ENCODE peak calls at places on chromosome 6, in eight cellular contexts. One of them, this sample, is unnamed.

GRCh38 chr6:39188577-39188976 is 40.7 kb downstream of the KCNK5 start:
- DNase-seq in lung: no peak
- DNase-seq in left ventricle myocardium inferior: no peak
- DNase-seq in IMR-90: no peak
- DNase-seq in heart right ventricle: no peak
- DNase-seq in Peyer's patch: no peak
- DNase-seq in PC-9: no peak
- DNase-seq in neural progenitor cell: no peak
- DNase-seq in this sample: no peak

GRCh38 chr6:83884523-83884922 is 25.0 kb downstream of the CYB5R4 start:
- DNase-seq in PC-9: peak; percentile 59
- DNase-seq in lung: no peak
- DNase-seq in heart right ventricle: no peak
- DNase-seq in Peyer's patch: no peak
- DNase-seq in neural progenitor cell: peak; percentile 47
- DNase-seq in left ventricle myocardium inferior: no peak
- DNase-seq in IMR-90: peak; percentile 58
- DNase-seq in this sample: peak; percentile 65

GRCh38 chr6:45710304-45710821 is 305.3 kb downstream of the CLIC5 start:
- DNase-seq in neural progenitor cell: no peak
- DNase-seq in Peyer's patch: peak; percentile 45
- DNase-seq in PC-9: peak; percentile 83
- DNase-seq in IMR-90: peak; percentile 23
- DNase-seq in heart right ventricle: no peak
- DNase-seq in lung: no peak
- DNase-seq in left ventricle myocardium inferior: no peak
- DNase-seq in this sample: no peak

GRCh38 chr6:26272171-26272631 is 92.8 kb upstream of the BTN3A2 start:
- DNase-seq in lung: no peak
- DNase-seq in neural progenitor cell: peak; percentile 74
- DNase-seq in heart right ventricle: peak; percentile 48
- DNase-seq in PC-9: no peak
- DNase-seq in left ventricle myocardium inferior: peak; percentile 20
- DNase-seq in Peyer's patch: peak; percentile 66
- DNase-seq in IMR-90: no peak
- DNase-seq in this sample: peak; percentile 68

GRCh38 chr6:144317736-144318135 is 32.6 kb downstream of the UTRN start:
- DNase-seq in Peyer's patch: no peak
- DNase-seq in heart right ventricle: no peak
- DNase-seq in left ventricle myocardium inferior: no peak
- DNase-seq in neural progenitor cell: no peak
- DNase-seq in lung: no peak
- DNase-seq in PC-9: no peak
- DNase-seq in IMR-90: peak; percentile 41
- DNase-seq in this sample: peak; percentile 6

GRCh38 chr6:150069707-150070106 is 786 bp upstream of the ULBP3 start:
- DNase-seq in neural progenitor cell: peak; percentile 28
- DNase-seq in heart right ventricle: no peak
- DNase-seq in left ventricle myocardium inferior: no peak
- DNase-seq in PC-9: no peak
- DNase-seq in IMR-90: no peak
- DNase-seq in Peyer's patch: no peak
- DNase-seq in lung: no peak
- DNase-seq in this sample: no peak

GRCh38 chr6:167495506-167496391 is 170.9 kb downstream of the TTLL2 start:
- DNase-seq in left ventricle myocardium inferior: no peak
- DNase-seq in neural progenitor cell: peak; percentile 33
- DNase-seq in PC-9: no peak
- DNase-seq in lung: no peak
- DNase-seq in Peyer's patch: no peak
- DNase-seq in IMR-90: no peak
- DNase-seq in heart right ventricle: no peak
- DNase-seq in this sample: peak; percentile 67

GRCh38 chr6:31272856-31273626 is 1.1 kb upstream of the HLA-C start:
- DNase-seq in lung: no peak
- DNase-seq in left ventricle myocardium inferior: no peak
- DNase-seq in neural progenitor cell: peak; percentile 22
- DNase-seq in Peyer's patch: peak; percentile 62
- DNase-seq in heart right ventricle: no peak
- DNase-seq in IMR-90: no peak
- DNase-seq in PC-9: no peak
- DNase-seq in this sample: no peak

GRCh38 chr6:37127961-37128862 is 41.7 kb upstream of the PIM1 start:
- DNase-seq in Peyer's patch: no peak
- DNase-seq in neural progenitor cell: no peak
- DNase-seq in PC-9: peak; percentile 81
- DNase-seq in left ventricle myocardium inferior: peak; percentile 42
- DNase-seq in lung: no peak
- DNase-seq in heart right ventricle: no peak
- DNase-seq in IMR-90: peak; percentile 74
- DNase-seq in this sample: no peak

GRCh38 chr6:166237611-166238010 is 70.0 kb upstream of the TBXT start:
- DNase-seq in PC-9: no peak
- DNase-seq in lung: no peak
- DNase-seq in left ventricle myocardium inferior: no peak
- DNase-seq in Peyer's patch: no peak
- DNase-seq in IMR-90: no peak
- DNase-seq in heart right ventricle: no peak
- DNase-seq in neural progenitor cell: no peak
- DNase-seq in this sample: no peak

GRCh38 chr6:21157186-21157929 is 436.2 kb upstream of the SOX4 start:
- DNase-seq in PC-9: no peak
- DNase-seq in left ventricle myocardium inferior: no peak
- DNase-seq in lung: no peak
- DNase-seq in Peyer's patch: no peak
- DNase-seq in heart right ventricle: no peak
- DNase-seq in neural progenitor cell: no peak
- DNase-seq in IMR-90: no peak
- DNase-seq in this sample: no peak

GRCh38 chr6:75201901-75202672 is 3.8 kb downstream of the COL12A1 start:
- DNase-seq in IMR-90: peak; percentile 30
- DNase-seq in left ventricle myocardium inferior: peak; percentile 40
- DNase-seq in PC-9: no peak
- DNase-seq in lung: no peak
- DNase-seq in neural progenitor cell: peak; percentile 74
- DNase-seq in heart right ventricle: peak; percentile 44
- DNase-seq in Peyer's patch: no peak
- DNase-seq in this sample: no peak

GRCh38 chr6:115717062-115717461 is 343.6 kb downstream of the FRK start:
- DNase-seq in IMR-90: no peak
- DNase-seq in lung: no peak
- DNase-seq in neural progenitor cell: no peak
- DNase-seq in left ventricle myocardium inferior: no peak
- DNase-seq in heart right ventricle: no peak
- DNase-seq in Peyer's patch: no peak
- DNase-seq in PC-9: no peak
- DNase-seq in this sample: no peak

GRCh38 chr6:40789143-40789764 is 202.1 kb upstream of the LRFN2 start:
- DNase-seq in left ventricle myocardium inferior: no peak
- DNase-seq in IMR-90: no peak
- DNase-seq in heart right ventricle: no peak
- DNase-seq in PC-9: no peak
- DNase-seq in neural progenitor cell: no peak
- DNase-seq in Peyer's patch: no peak
- DNase-seq in lung: no peak
- DNase-seq in this sample: no peak

GRCh38 chr6:4185419-4185818 is 50.0 kb upstream of the ECI2 start:
- DNase-seq in neural progenitor cell: no peak
- DNase-seq in IMR-90: no peak
- DNase-seq in Peyer's patch: no peak
- DNase-seq in PC-9: no peak
- DNase-seq in left ventricle myocardium inferior: no peak
- DNase-seq in lung: no peak
- DNase-seq in heart right ventricle: no peak
- DNase-seq in this sample: no peak

GRCh38 chr6:215335-216034 is 76.8 kb upstream of the DUSP22 start:
- DNase-seq in left ventricle myocardium inferior: no peak
- DNase-seq in IMR-90: peak; percentile 39
- DNase-seq in lung: peak; percentile 48
- DNase-seq in Peyer's patch: no peak
- DNase-seq in heart right ventricle: no peak
- DNase-seq in neural progenitor cell: no peak
- DNase-seq in PC-9: peak; percentile 74
- DNase-seq in this sample: no peak

DNA sequence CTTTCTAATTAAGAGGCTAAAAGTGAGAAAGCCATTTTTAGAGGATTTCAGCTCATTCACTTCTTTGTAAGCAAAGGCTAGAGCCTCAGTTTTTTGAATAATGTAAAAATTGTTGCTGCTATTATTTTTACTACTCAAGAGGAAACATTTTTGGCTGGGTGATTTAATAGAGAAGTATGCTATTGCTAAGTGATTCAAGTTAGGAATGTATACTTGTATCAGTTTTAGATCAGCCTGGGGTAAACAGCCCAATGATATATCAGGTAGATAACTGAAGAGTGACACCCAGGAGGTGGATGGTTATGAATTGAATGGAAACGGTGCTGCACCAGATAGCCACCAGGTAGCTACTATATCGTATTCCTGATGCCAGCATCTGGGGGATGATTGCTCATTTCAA is 9.2 kb downstream of the QKI start:
- DNase-seq in neural progenitor cell: no peak
- DNase-seq in heart right ventricle: no peak
- DNase-seq in PC-9: no peak
- DNase-seq in Peyer's patch: no peak
- DNase-seq in left ventricle myocardium inferior: no peak
- DNase-seq in IMR-90: peak; percentile 31
- DNase-seq in lung: no peak
- DNase-seq in this sample: no peak
- H3K4me1 ChIP-seq in neural progenitor cell: peaks cover 53% of the 10 kb centered on the region
- H3K4me1 ChIP-seq in heart right ventricle: peaks cover 84% of the 10 kb centered on the region
- H3K4me1 ChIP-seq in PC-9: peaks cover 33% of the 10 kb centered on the region
- H3K4me1 ChIP-seq in Peyer's patch: peaks cover 4% of the 10 kb centered on the region
- H3K4me1 ChIP-seq in left ventricle myocardium inferior: peaks cover 99% of the 10 kb centered on the region
- H3K4me1 ChIP-seq in IMR-90: peaks cover 10% of the 10 kb centered on the region
- H3K4me1 ChIP-seq in lung: peaks cover 7% of the 10 kb centered on the region
- H3K4me1 ChIP-seq in this sample: peaks cover 23% of the 10 kb centered on the region

GRCh38 chr6:104699598-104700329 is 160.0 kb downstream of the HACE1 start:
- DNase-seq in PC-9: no peak
- DNase-seq in heart right ventricle: no peak
- DNase-seq in IMR-90: no peak
- DNase-seq in neural progenitor cell: no peak
- DNase-seq in Peyer's patch: no peak
- DNase-seq in left ventricle myocardium inferior: no peak
- DNase-seq in lung: no peak
- DNase-seq in this sample: no peak

GRCh38 chr6:104700371-104701185 is 159.1 kb downstream of the HACE1 start:
- DNase-seq in left ventricle myocardium inferior: no peak
- DNase-seq in lung: no peak
- DNase-seq in heart right ventricle: no peak
- DNase-seq in IMR-90: no peak
- DNase-seq in Peyer's patch: no peak
- DNase-seq in neural progenitor cell: peak; percentile 16
- DNase-seq in PC-9: no peak
- DNase-seq in this sample: no peak

GRCh38 chr6:104705095-104705707 is 154.5 kb downstream of the HACE1 start:
- DNase-seq in heart right ventricle: no peak
- DNase-seq in left ventricle myocardium inferior: peak; percentile 22
- DNase-seq in PC-9: peak; percentile 39
- DNase-seq in lung: no peak
- DNase-seq in IMR-90: peak; percentile 64
- DNase-seq in Peyer's patch: peak; percentile 28
- DNase-seq in neural progenitor cell: no peak
- DNase-seq in this sample: no peak

GRCh38 chr6:104704191-104704590 is 155.5 kb downstream of the HACE1 start:
- DNase-seq in PC-9: no peak
- DNase-seq in left ventricle myocardium inferior: no peak
- DNase-seq in IMR-90: no peak
- DNase-seq in Peyer's patch: no peak
- DNase-seq in neural progenitor cell: no peak
- DNase-seq in heart right ventricle: no peak
- DNase-seq in lung: no peak
- DNase-seq in this sample: no peak

DNA sequence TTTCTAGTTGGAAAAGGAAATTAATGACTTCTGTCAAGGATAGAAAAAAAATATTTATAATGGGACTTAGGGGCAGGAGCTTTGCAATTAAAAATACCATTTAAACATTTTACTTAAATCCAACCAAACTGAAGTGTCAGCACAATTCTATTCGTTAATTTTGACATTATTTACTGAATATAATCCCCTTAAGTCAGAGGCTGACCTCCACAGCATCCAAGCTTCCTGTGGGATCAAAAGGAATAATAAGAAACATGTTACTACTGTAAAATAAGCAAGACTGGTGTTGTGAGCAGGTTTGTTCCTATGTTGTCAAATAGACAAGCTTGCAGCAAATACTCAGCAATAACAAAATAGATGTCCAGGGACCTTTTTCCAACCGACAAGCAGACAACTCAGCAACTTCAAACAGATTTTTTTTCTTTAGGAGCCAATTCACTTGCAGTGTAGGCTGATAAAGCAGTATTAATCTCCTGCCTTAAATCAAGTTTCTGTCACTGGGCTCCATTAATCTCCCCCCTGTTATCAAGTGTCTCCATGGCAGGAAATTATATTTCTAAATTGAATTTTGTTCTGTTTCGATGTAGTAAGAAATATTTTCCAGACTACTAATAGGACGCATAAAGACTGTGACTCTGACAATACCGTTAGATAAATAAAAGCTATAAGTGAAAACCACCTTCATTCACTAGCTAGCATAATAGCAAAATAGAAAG is 157.4 kb downstream of the HACE1 start:
- DNase-seq in heart right ventricle: no peak
- DNase-seq in lung: no peak
- DNase-seq in Peyer's patch: no peak
- DNase-seq in IMR-90: no peak
- DNase-seq in neural progenitor cell: no peak
- DNase-seq in left ventricle myocardium inferior: no peak
- DNase-seq in PC-9: no peak
- DNase-seq in this sample: no peak
- H3K4me1 ChIP-seq in heart right ventricle: peaks cover 3% of the 10 kb centered on the region
- H3K4me1 ChIP-seq in lung: no peaks in the 10 kb centered on the region
- H3K4me1 ChIP-seq in Peyer's patch: no peaks in the 10 kb centered on the region
- H3K4me1 ChIP-seq in IMR-90: no peaks in the 10 kb centered on the region
- H3K4me1 ChIP-seq in neural progenitor cell: peaks cover 11% of the 10 kb centered on the region
- H3K4me1 ChIP-seq in left ventricle myocardium inferior: peaks cover 14% of the 10 kb centered on the region
- H3K4me1 ChIP-seq in PC-9: no peaks in the 10 kb centered on the region
- H3K4me1 ChIP-seq in this sample: no peaks in the 10 kb centered on the region

GRCh38 chr6:13435477-13435876 is 51.9 kb downstream of the GFOD1 start:
- DNase-seq in PC-9: no peak
- DNase-seq in heart right ventricle: no peak
- DNase-seq in left ventricle myocardium inferior: no peak
- DNase-seq in IMR-90: no peak
- DNase-seq in lung: no peak
- DNase-seq in Peyer's patch: no peak
- DNase-seq in neural progenitor cell: no peak
- DNase-seq in this sample: no peak
- H3K4me1 ChIP-seq in PC-9: no peaks in the 10 kb centered on the region
- H3K4me1 ChIP-seq in heart right ventricle: peaks cover 41% of the 10 kb centered on the region
- H3K4me1 ChIP-seq in left ventricle myocardium inferior: peaks cover 83% of the 10 kb centered on the region
- H3K4me1 ChIP-seq in IMR-90: peaks cover 2% of the 10 kb centered on the region
- H3K4me1 ChIP-seq in lung: peaks cover 14% of the 10 kb centered on the region
- H3K4me1 ChIP-seq in Peyer's patch: peaks cover 12% of the 10 kb centered on the region
- H3K4me1 ChIP-seq in neural progenitor cell: no peaks in the 10 kb centered on the region
- H3K4me1 ChIP-seq in this sample: peaks cover 5% of the 10 kb centered on the region

DNA sequence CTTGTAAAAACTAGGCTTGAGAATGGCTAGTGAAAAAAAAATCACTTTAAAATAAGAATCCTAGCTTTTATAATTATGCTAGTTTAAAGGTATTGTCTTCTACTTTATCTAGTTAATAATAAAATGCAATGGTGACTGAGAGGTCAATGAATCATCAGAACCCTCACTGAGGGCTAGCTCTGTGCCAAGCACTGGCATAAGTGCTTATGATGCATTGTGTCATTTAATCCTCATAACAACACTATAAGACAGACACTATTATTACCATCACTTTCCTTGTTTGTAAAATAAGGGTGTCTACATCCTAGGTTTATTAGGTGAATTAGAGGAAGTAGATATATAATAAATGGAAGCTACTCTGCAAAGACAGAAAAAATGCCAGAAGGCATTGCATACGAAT is 144.3 kb downstream of the F13A1 start:
- DNase-seq in Peyer's patch: no peak
- DNase-seq in heart right ventricle: no peak
- DNase-seq in PC-9: no peak
- DNase-seq in IMR-90: no peak
- DNase-seq in neural progenitor cell: no peak
- DNase-seq in left ventricle myocardium inferior: no peak
- DNase-seq in lung: no peak
- DNase-seq in this sample: no peak
- H3K4me1 ChIP-seq in Peyer's patch: no peaks in the 10 kb centered on the region
- H3K4me1 ChIP-seq in heart right ventricle: no peaks in the 10 kb centered on the region
- H3K4me1 ChIP-seq in PC-9: no peaks in the 10 kb centered on the region
- H3K4me1 ChIP-seq in IMR-90: no peaks in the 10 kb centered on the region
- H3K4me1 ChIP-seq in neural progenitor cell: no peaks in the 10 kb centered on the region
- H3K4me1 ChIP-seq in left ventricle myocardium inferior: no peaks in the 10 kb centered on the region
- H3K4me1 ChIP-seq in lung: no peaks in the 10 kb centered on the region
- H3K4me1 ChIP-seq in this sample: no peaks in the 10 kb centered on the region